ENCODE peak calls at places on chromosome 2, in six cellular contexts. E, X, C, D, K and T are unnamed samples.

GRCh38 chr2:99666256-99666655 is 176.4 kb upstream of the REV1 start:
- DNase-seq in E (no peak), X (no peak), C (no peak), D (no peak), K (no peak), T (no peak)

GRCh38 chr2:70920367-70920715 is 15.4 kb upstream of the ATP6V1B1 start:
- DNase-seq in E (no peak), X (no peak), C (no peak), D (no peak), K (no peak), T (no peak)

GRCh38 chr2:174645316-174645715 is 47.7 kb upstream of the WIPF1 start:
- DNase-seq in E (no peak), X (no peak), C (no peak), D (no peak), K (no peak), T (no peak)

GRCh38 chr2:128477026-128477820 is 158.6 kb upstream of the HS6ST1 start:
- DNase-seq in E (no peak), X (no peak), C (no peak), D (no peak), K (no peak), T (no peak)

GRCh38 chr2:241598487-241598886 is 38.5 kb downstream of the THAP4 start:
- DNase-seq in E (no peak), X (no peak), C (no peak), D (no peak), K (no peak), T (no peak)

GRCh38 chr2:44897406-44897805 is 44.1 kb upstream of the SIX3 start:
- DNase-seq in E (no peak), X (no peak), C (no peak), D (no peak), K (no peak), T (no peak)

GRCh38 chr2:44686561-44686960 is 254.9 kb upstream of the SIX3 start:
- DNase-seq in E (peak; percentile 42), X (no peak), C (no peak), D (no peak), K (no peak), T (no peak)

GRCh38 chr2:177984739-177985138 is 87.8 kb downstream of the PDE11A start:
- DNase-seq in E (no peak), X (no peak), C (no peak), D (no peak), K (no peak), T (no peak)

GRCh38 chr2:72008608-72009007 is 139.1 kb downstream of the CYP26B1 start:
- DNase-seq in E (no peak), X (no peak), C (no peak), D (no peak), K (no peak), T (no peak)

GRCh38 chr2:206733341-206733740 is 15.1 kb upstream of the DYTN start:
- DNase-seq in E (no peak), X (no peak), C (no peak), D (no peak), K (no peak), T (no peak)

GRCh38 chr2:229575569-229576315 is 138.6 kb downstream of the DNER start:
- DNase-seq in E (no peak), X (no peak), C (no peak), D (no peak), K (no peak), T (no peak)

GRCh38 chr2:128090909-128091690 is at the start of gene UGGT1:
- DNase-seq in E (peak; percentile 88), X (peak; percentile 93), C (peak; percentile 96), D (peak; percentile 98), K (peak; percentile 91), T (peak; percentile 96)

GRCh38 chr2:36362291-36362690 is 6.7 kb downstream of the CRIM1 start:
- DNase-seq in E (no peak), X (no peak), C (no peak), D (no peak), K (no peak), T (no peak)

GRCh38 chr2:105103481-105103880 is 65.6 kb downstream of the MRPS9 start:
- DNase-seq in E (no peak), X (no peak), C (no peak), D (no peak), K (no peak), T (no peak)

GRCh38 chr2:203802277-203803045 is 65.1 kb upstream of the CTLA4 start:
- DNase-seq in E (no peak), X (no peak), C (no peak), D (no peak), K (no peak), T (no peak)

GRCh38 chr2:218877891-218878290 is 2.8 kb upstream of the WNT10A start:
- DNase-seq in E (no peak), X (no peak), C (no peak), D (no peak), K (no peak), T (no peak)

GRCh38 chr2:113720167-113720566 is 36.3 kb downstream of the SLC35F5 start:
- DNase-seq in E (no peak), X (peak; percentile 15), C (no peak), D (peak; percentile 22), K (no peak), T (no peak)

GRCh38 chr2:65265090-65266045 is 37.7 kb downstream of the ACTR2 start:
- DNase-seq in E (no peak), X (peak; percentile 27), C (no peak), D (peak; percentile 68), K (no peak), T (no peak)

GRCh38 chr2:23381084-23381483 is 3.9 kb upstream of the KLHL29 start:
- DNase-seq in E (peak; percentile 60), X (peak; percentile 68), C (no peak), D (peak; percentile 55), K (no peak), T (no peak)

GRCh38 chr2:53104263-53104662 is 663.3 kb upstream of the CHAC2 start:
- DNase-seq in E (peak; percentile 18), X (no peak), C (no peak), D (no peak), K (no peak), T (no peak)